ENCODE peak calls at places on chromosome 13, in six cellular contexts. F is fibroblast of mammary gland, E is K562, Z is NB4, J is mammary epithelial cell, L is bronchial epithelial cell. H is an unnamed sample.

GRCh38 chr13:30142502-30143211 is 164.7 kb downstream of the KATNAL1 start:
- DNase-seq in F (peak), E (no peak), Z (no peak), J (peak), L (peak), H (peak)

GRCh38 chr13:40446365-40446764 is 220.1 kb downstream of the FOXO1 start:
- DNase-seq in F (peak), E (no peak), Z (no peak), J (no peak), L (peak), H (no peak)

GRCh38 chr13:40653558-40654318 is 12.7 kb downstream of the FOXO1 start:
- DNase-seq in F (no peak), E (no peak), Z (peak), J (no peak), L (no peak), H (no peak)

GRCh38 chr13:42878721-42879120 is 97.3 kb downstream of the FAM216B start:
- DNase-seq in F (peak), E (no peak), Z (no peak), J (no peak), L (no peak), H (no peak)

GRCh38 chr13:88729605-88730004 is 1058.4 kb downstream of the SLITRK5 start:
- DNase-seq in F (no peak), E (no peak), Z (no peak), J (no peak), L (no peak), H (no peak)

GRCh38 chr13:28459911-28460310 is 35.0 kb downstream of the FLT1 start:
- DNase-seq in F (no peak), E (no peak), Z (no peak), J (no peak), L (no peak), H (no peak)

GRCh38 chr13:97120976-97121375 is 101.2 kb upstream of the MBNL2 start:
- DNase-seq in F (no peak), E (no peak), Z (no peak), J (peak), L (peak), H (no peak)

GRCh38 chr13:20824762-20825161 is 51.0 kb upstream of the EEF1AKMT1 start:
- DNase-seq in F (peak), E (no peak), Z (no peak), J (no peak), L (no peak), H (no peak)

GRCh38 chr13:114142137-114142550 is 9.7 kb upstream of the RASA3 start:
- DNase-seq in F (no peak), E (no peak), Z (no peak), J (no peak), L (no peak), H (no peak)

GRCh38 chr13:76836311-76836710 is 49.9 kb downstream of the KCTD12 start:
- DNase-seq in F (peak), E (no peak), Z (no peak), J (no peak), L (no peak), H (no peak)

GRCh38 chr13:27375686-27376326 is 48.6 kb upstream of the GTF3A start:
- DNase-seq in F (peak), E (peak), Z (peak), J (peak), L (peak), H (no peak)

GRCh38 chr13:110965038-110965754 is 50.3 kb upstream of the ANKRD10 start:
- DNase-seq in F (peak), E (peak), Z (peak), J (peak), L (peak), H (no peak)

GRCh38 chr13:31675521-31675953 is 63.8 kb upstream of the RXFP2 start:
- DNase-seq in F (peak), E (no peak), Z (peak), J (no peak), L (no peak), H (no peak)

GRCh38 chr13:76822691-76823267 is 63.4 kb downstream of the KCTD12 start:
- DNase-seq in F (peak), E (no peak), Z (peak), J (peak), L (peak), H (no peak)

GRCh38 chr13:61339054-61339621 is 76.5 kb downstream of the PCDH20 start:
- DNase-seq in F (no peak), E (no peak), Z (no peak), J (no peak), L (no peak), H (no peak)

GRCh38 chr13:84940167-84940566 is 859.1 kb downstream of the SLITRK6 start:
- DNase-seq in F (no peak), E (no peak), Z (no peak), J (no peak), L (no peak), H (no peak)

GRCh38 chr13:49935171-49936084 is 712 bp downstream of the SPRYD7 start:
- DNase-seq in F (peak), E (peak), Z (peak), J (peak), L (peak), H (no peak)

GRCh38 chr13:24709186-24709913 is 29.1 kb downstream of the ATP12A start:
- DNase-seq in F (no peak), E (no peak), Z (no peak), J (no peak), L (no peak), H (no peak)

GRCh38 chr13:30212256-30212655 is 95.1 kb downstream of the KATNAL1 start:
- DNase-seq in F (no peak), E (no peak), Z (no peak), J (no peak), L (no peak), H (no peak)

GRCh38 chr13:97921146-97921776 is 32.2 kb upstream of the IPO5 start:
- DNase-seq in F (peak), E (no peak), Z (no peak), J (no peak), L (no peak), H (no peak)

GRCh38 chr13:34926513-34926912 is 15.6 kb upstream of the NBEA start:
- DNase-seq in F (peak), E (no peak), Z (peak), J (peak), L (peak), H (no peak)

GRCh38 chr13:23500858-23501257 is 67.4 kb upstream of the SACS start:
- DNase-seq in F (peak), E (no peak), Z (no peak), J (peak), L (no peak), H (peak)

GRCh38 chr13:49539746-49540145 is 44.0 kb downstream of the PHF11 start:
- DNase-seq in F (no peak), E (no peak), Z (no peak), J (no peak), L (no peak), H (no peak)

GRCh38 chr13:87356314-87356713 is 314.9 kb upstream of the SLITRK5 start:
- DNase-seq in F (no peak), E (no peak), Z (no peak), J (no peak), L (no peak), H (no peak)

GRCh38 chr13:27203854-27204253 is 32.2 kb upstream of the USP12 start:
- DNase-seq in F (peak), E (no peak), Z (peak), J (peak), L (peak), H (no peak)

GRCh38 chr13:110726726-110727125 is 13.2 kb downstream of the ING1 start:
- DNase-seq in F (no peak), E (no peak), Z (peak), J (no peak), L (no peak), H (no peak)

GRCh38 chr13:110627351-110627750 is 12.0 kb downstream of the NAXD start:
- DNase-seq in F (no peak), E (no peak), Z (no peak), J (peak), L (peak), H (no peak)

GRCh38 chr13:50326746-50327145 is 311.5 kb downstream of the KCNRG start:
- DNase-seq in F (no peak), E (no peak), Z (peak), J (no peak), L (peak), H (no peak)

GRCh38 chr13:63690672-63691071 is 2275.0 kb upstream of the PCDH20 start:
- DNase-seq in F (no peak), E (no peak), Z (peak), J (no peak), L (no peak), H (no peak)

GRCh38 chr13:47680752-47681151 is 320.3 kb downstream of the SUCLA2 start:
- DNase-seq in F (peak), E (no peak), Z (no peak), J (peak), L (peak), H (no peak)

GRCh38 chr13:59747529-59747928 is 416.2 kb downstream of the DIAPH3 start:
- DNase-seq in F (no peak), E (no peak), Z (peak), J (no peak), L (no peak), H (no peak)
- TF ChIP-seq CTCF in F (no peak), E (no peak), Z (peak), J (no peak), L (no peak), H (no peak)

DNA sequence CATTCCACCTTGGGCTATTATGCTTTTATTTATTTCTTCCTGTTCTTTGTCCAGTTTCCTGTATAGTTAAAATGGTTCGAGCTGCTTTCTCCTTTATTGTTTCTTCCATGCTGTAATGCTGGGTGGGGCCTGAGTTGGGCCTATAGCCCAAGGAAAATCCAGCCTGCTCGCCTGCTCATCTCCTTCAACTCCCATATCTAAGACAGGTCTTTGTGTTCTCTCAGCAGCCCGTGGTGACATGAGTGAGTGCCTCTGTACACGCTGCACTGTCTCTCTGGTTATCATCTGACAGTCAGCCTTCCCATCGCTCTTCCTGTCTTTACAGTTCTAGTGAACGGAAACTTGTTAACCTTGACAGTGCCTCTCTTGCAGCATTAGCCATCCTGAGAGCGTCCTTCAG is 221.9 kb upstream of the SLC10A2 start:
- DNase-seq in F (no peak), E (no peak), Z (no peak), J (no peak), L (no peak), H (no peak)
- TF ChIP-seq CTCF in F (no peak), E (no peak), Z (no peak), J (no peak), L (no peak), H (no peak)

GRCh38 chr13:37868691-37869505 is 674 bp downstream of the TRPC4 start:
- DNase-seq in F (peak), E (no peak), Z (no peak), J (no peak), L (no peak), H (no peak)

GRCh38 chr13:37870489-37870845 is 895 bp upstream of the TRPC4 start:
- DNase-seq in F (no peak), E (no peak), Z (no peak), J (no peak), L (no peak), H (no peak)

GRCh38 chr13:37870895-37871550 is 1.5 kb upstream of the TRPC4 start:
- DNase-seq in F (peak), E (no peak), Z (no peak), J (peak), L (peak), H (no peak)

GRCh38 chr13:37869506-37869755 is 141 bp downstream of the TRPC4 start:
- DNase-seq in F (peak), E (no peak), Z (no peak), J (no peak), L (no peak), H (no peak)

DNA sequence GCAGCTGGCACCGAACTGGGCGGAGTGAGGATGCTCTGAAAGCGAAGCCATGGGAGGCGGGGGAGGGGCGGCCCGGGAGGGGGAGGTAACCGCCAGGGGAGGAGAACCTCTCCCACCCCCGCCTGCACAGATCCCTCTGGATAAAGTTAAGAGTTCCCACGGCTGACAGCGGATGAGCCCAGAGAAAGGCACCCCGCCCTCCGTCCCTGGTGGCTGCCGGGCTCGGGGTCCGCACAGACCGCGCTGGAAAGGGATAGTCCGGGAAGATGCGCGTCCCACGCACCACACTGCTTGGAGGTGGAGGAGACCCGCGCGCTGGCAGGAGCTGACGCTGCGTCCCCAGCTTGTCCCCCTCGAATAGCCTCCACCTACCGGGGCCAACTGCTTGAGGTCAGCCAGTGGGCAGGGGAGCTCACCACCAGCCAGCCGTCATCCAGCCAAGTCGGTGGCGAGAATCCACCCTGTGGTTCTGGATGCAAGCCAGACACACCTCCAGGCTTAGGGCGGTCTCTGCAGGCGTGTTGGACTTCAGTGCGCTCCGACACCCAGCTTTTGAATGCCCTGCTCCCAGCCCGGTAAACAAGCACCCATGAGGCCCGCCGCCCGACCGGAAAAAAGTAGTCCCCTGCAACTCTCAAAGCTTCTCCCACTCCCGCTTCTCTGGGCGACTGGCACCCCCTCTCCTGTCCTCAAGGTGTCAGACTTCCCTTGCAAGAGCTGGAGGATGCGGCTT is at the start of gene TRPC4:
- DNase-seq in F (peak), E (peak), Z (peak), J (peak), L (peak), H (no peak)
- TF ChIP-seq CTCF in F (peak), E (peak), Z (no peak), J (peak), L (peak), H (peak)

GRCh38 chr13:74570046-74570445 is 435.8 kb upstream of the KLF12 start:
- DNase-seq in F (no peak), E (no peak), Z (no peak), J (peak), L (peak), H (no peak)
- TF ChIP-seq CTCF in F (no peak), E (no peak), Z (no peak), J (no peak), L (no peak), H (no peak)

H was measured in AG04449.